ENCODE peak calls at places on chromosomes 4 and X, in four cellular contexts. I is ovary, J is neuronal stem cell, V is Caco-2. Q is an unnamed sample. For H3K9me3, the result is how much of the 10 kb centered on the place peaks cover.

GRCh38 chrX:18886344-18887161 is 97.4 kb downstream of the PHKA2 start:
- DNase-seq in I (peak), J (peak), V (peak), Q (peak)

GRCh38 chr4:14528921-14529320 is 473.4 kb upstream of the CPEB2 start:
- DNase-seq in I (no peak), J (no peak), V (no peak), Q (no peak)

GRCh38 chr4:105112274-105112673 is 34.4 kb upstream of the TET2 start:
- DNase-seq in I (no peak), J (no peak), V (no peak), Q (no peak)

GRCh38 chrX:149003863-149004660 is 501.0 kb downstream of the IDS start:
- DNase-seq in I (no peak), J (no peak), V (no peak), Q (no peak)

GRCh38 chrX:22134681-22135080 is 102.6 kb downstream of the PHEX start:
- DNase-seq in I (no peak), J (no peak), V (peak), Q (no peak)

GRCh38 chrX:107628662-107629532 is 587 bp downstream of the PRPS1 start:
- DNase-seq in I (peak), J (no peak), V (peak), Q (peak)

GRCh38 chr4:145230726-145231125 is 50.3 kb upstream of the OTUD4 start:
- DNase-seq in I (no peak), J (no peak), V (no peak), Q (no peak)

GRCh38 chr4:15781427-15782095 is 3.4 kb downstream of the CD38 start:
- DNase-seq in I (no peak), J (no peak), V (no peak), Q (no peak)

GRCh38 chrX:40121618-40122017 is 23.9 kb upstream of the BCOR start:
- DNase-seq in I (no peak), J (no peak), V (no peak), Q (no peak)

GRCh38 chrX:74925210-74926088 is at the start of gene NEXMIF:
- DNase-seq in I (peak), J (peak), V (peak), Q (no peak)

GRCh38 chrX:129531132-129531531 is 7.8 kb upstream of the SMARCA1 start:
- DNase-seq in I (no peak), J (no peak), V (no peak), Q (no peak)

GRCh38 chrX:48058621-48059295 is 12.7 kb downstream of the ZNF630 start:
- DNase-seq in I (no peak), J (no peak), V (no peak), Q (no peak)

GRCh38 chrX:48064261-48064660 is 7.2 kb downstream of the ZNF630 start:
- DNase-seq in I (no peak), J (no peak), V (no peak), Q (no peak)

DNA sequence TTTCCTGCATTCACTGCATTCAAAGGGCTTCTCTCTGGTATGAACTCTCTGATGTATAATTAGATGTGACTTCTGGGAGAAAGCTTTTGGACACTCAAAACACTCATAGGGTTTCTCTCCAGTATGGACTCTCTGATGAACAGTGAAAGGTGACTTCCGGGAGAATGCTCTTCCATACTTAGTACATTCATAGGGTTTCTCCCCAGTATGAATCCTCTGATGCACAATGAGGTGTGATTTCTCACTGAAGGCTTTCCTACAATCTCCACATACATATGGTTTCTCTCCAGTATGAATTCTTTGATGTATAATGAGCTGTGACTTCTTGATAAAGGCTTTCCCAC is 12.2 kb downstream of the ZNF630 start:
- DNase-seq in I (no peak), J (no peak), V (no peak), Q (no peak)
- H3K9me3 ChIP-seq in I (under half), J (under half), V (under half), Q (under half)

GRCh38 chr4:160110891-160111290 is 1008.0 kb downstream of the RAPGEF2 start:
- DNase-seq in I (no peak), J (no peak), V (no peak), Q (no peak)
- H3K9me3 ChIP-seq in I (under half), J (under half), V (under half), Q (under half)

GRCh38 chrX:155237719-155238118 is 21.5 kb downstream of the VBP1 start:
- DNase-seq in I (no peak), J (no peak), V (no peak), Q (no peak)
- H3K9me3 ChIP-seq in I (under half), J (under half), V (under half), Q (under half)

GRCh38 chr4:29310252-29310651 is 1409.9 kb upstream of the PCDH7 start:
- DNase-seq in I (no peak), J (no peak), V (no peak), Q (no peak)
- H3K9me3 ChIP-seq in I (under half), J (under half), V (under half), Q (under half)